ENCODE peak calls at places on chromosomes 16 and 17, in nine cellular contexts. V, L, K, W, S, G, M, C and O are unnamed samples.

GRCh38 chr17:76579281-76579680 is 6.4 kb downstream of the ST6GALNAC2 start:
- DNase-seq in V (no peak), L (no peak), K (no peak), W (no peak), S (no peak), G (no peak), M (no peak), C (no peak), O (no peak)

GRCh38 chr17:50556803-50557202 is 3.7 kb upstream of the CACNA1G start:
- DNase-seq in V (no peak), L (no peak), K (no peak), W (no peak), S (peak; percentile 99), G (no peak), M (no peak), C (no peak), O (no peak)

GRCh38 chr17:56785396-56785795 is 48.3 kb downstream of the C17orf67 start:
- DNase-seq in V (no peak), L (no peak), K (no peak), W (no peak), S (peak; percentile 68), G (no peak), M (no peak), C (no peak), O (peak; percentile 45)

GRCh38 chr16:66084306-66084705 is 282.2 kb upstream of the CDH5 start:
- DNase-seq in V (no peak), L (no peak), K (no peak), W (no peak), S (no peak), G (no peak), M (no peak), C (no peak), O (peak; percentile 34)

GRCh38 chr17:41594363-41594915 is 7.7 kb upstream of the KRT14 start:
- DNase-seq in V (no peak), L (no peak), K (no peak), W (no peak), S (no peak), G (no peak), M (no peak), C (no peak), O (no peak)

GRCh38 chr17:77728022-77728671 is 230.4 kb upstream of the TNRC6C start:
- DNase-seq in V (no peak), L (no peak), K (no peak), W (no peak), S (peak; percentile 78), G (no peak), M (no peak), C (no peak), O (no peak)

GRCh38 chr17:63163158-63163520 is 197.1 kb downstream of the TANC2 start:
- DNase-seq in V (no peak), L (no peak), K (no peak), W (no peak), S (no peak), G (no peak), M (no peak), C (no peak), O (peak; percentile 6)

GRCh38 chr16:11330526-11331237 is 14.6 kb upstream of the RMI2 start:
- DNase-seq in V (no peak), L (no peak), K (no peak), W (no peak), S (no peak), G (no peak), M (no peak), C (no peak), O (no peak)

GRCh38 chr17:30921544-30922196 is at the start of gene ADAP2:
- DNase-seq in V (no peak), L (peak; percentile 46), K (no peak), W (no peak), S (peak; percentile 6), G (peak; percentile 13), M (no peak), C (peak; percentile 51), O (no peak)

GRCh38 chr16:50273888-50274770 is 7.8 kb downstream of the ADCY7 start:
- DNase-seq in V (peak; percentile 45), L (no peak), K (peak; percentile 56), W (peak; percentile 36), S (no peak), G (peak; percentile 67), M (no peak), C (peak; percentile 88), O (no peak)